ENCODE peak calls at places on chromosomes 6 and 20, in eight cellular contexts. E is NAMALWA, I is WTC11, A is NB4, N is glutamatergic neuron, F is D341Med, B is T-helper 1 cell, C is left ventricle myocardium inferior. G is an unnamed sample.

GRCh38 chr6:20703049-20703448 is 168.8 kb downstream of the CDKAL1 start:
- DNase-seq in F (no peak), B (no peak), E (no peak), N (no peak), I (no peak), A (no peak), C (no peak), G (no peak)

GRCh38 chr6:170051229-170052172 is 239.4 kb downstream of the DLL1 start:
- DNase-seq in C (no peak), N (peak; percentile 11), F (no peak), E (no peak), I (no peak), B (no peak), A (no peak), G (no peak)

GRCh38 chr20:34712525-34713192 is 8.5 kb downstream of the TP53INP2 start:
- DNase-seq in I (no peak), N (no peak), F (no peak), E (no peak), B (no peak), A (no peak), C (no peak), G (no peak)

GRCh38 chr6:125018136-125018535 is 55.9 kb downstream of the RNF217 start:
- DNase-seq in E (no peak), I (no peak), A (no peak), C (no peak), B (no peak), N (no peak), F (no peak), G (no peak)

GRCh38 chr6:71090216-71090615 is 133.4 kb upstream of the B3GAT2 start:
- DNase-seq in F (no peak), A (no peak), B (no peak), C (no peak), I (no peak), E (no peak), N (no peak), G (no peak)

GRCh38 chr6:41449399-41450245 is 96.6 kb upstream of the FOXP4 start:
- DNase-seq in A (no peak), C (no peak), E (peak; percentile 21), F (no peak), I (no peak), B (no peak), N (no peak), G (no peak)

GRCh38 chr6:131989036-131989435 is 37.9 kb upstream of the CCN2 start:
- DNase-seq in C (no peak), F (no peak), N (no peak), B (no peak), A (no peak), E (no peak), I (no peak), G (no peak)

GRCh38 chr6:46000905-46001304 is 14.8 kb downstream of the CLIC5 start:
- DNase-seq in F (no peak), A (no peak), E (no peak), I (no peak), N (no peak), B (no peak), C (no peak), G (no peak)

GRCh38 chr20:50141811-50142561 is 11.5 kb downstream of the PEDS1 start:
- DNase-seq in A (no peak), E (no peak), B (no peak), N (no peak), C (no peak), I (no peak), F (no peak), G (no peak)

GRCh38 chr6:36334343-36334742 is 2.3 kb downstream of the BNIP5 start:
- DNase-seq in E (no peak), A (no peak), C (no peak), I (no peak), N (no peak), F (no peak), B (no peak), G (no peak)

GRCh38 chr6:119174879-119175817 is 96.7 kb upstream of the FAM184A start:
- DNase-seq in N (no peak), F (no peak), A (no peak), E (no peak), I (no peak), C (no peak), B (no peak), G (no peak)

GRCh38 chr6:87971605-87972262 is 75.9 kb upstream of the SPACA1 start:
- DNase-seq in E (no peak), N (no peak), F (no peak), I (no peak), A (no peak), C (no peak), B (no peak), G (no peak)